ENCODE peak calls at places on chromosomes 13 and 19, in ten cellular contexts. I, L, Z, Q, H, A, O, D, S and F are unnamed samples.

GRCh38 chr13:26628706-26629105 is 71.2 kb downstream of the WASF3 start:
- DNase-seq in Q (no peak), I (no peak), D (peak), A (no peak), H (no peak), O (no peak), L (peak), Z (no peak), S (no peak), F (no peak)

GRCh38 chr13:32783067-32783466 is 196.8 kb downstream of the PDS5B start:
- DNase-seq in L (peak), A (no peak), O (no peak), H (no peak), D (no peak), Z (no peak), I (no peak), Q (no peak), S (no peak), F (no peak)

GRCh38 chr13:113026391-113026910 is 57.4 kb downstream of the MCF2L start:
- DNase-seq in S (no peak), Q (no peak), L (no peak), O (no peak), I (no peak), A (no peak), D (no peak), Z (no peak), H (no peak), F (no peak)

GRCh38 chr13:59450218-59450617 is 713.5 kb downstream of the DIAPH3 start:
- DNase-seq in D (no peak), O (no peak), S (no peak), A (no peak), L (no peak), H (no peak), Z (no peak), I (no peak), Q (no peak), F (no peak)

GRCh38 chr13:21348771-21349170 is 110.3 kb downstream of the ZDHHC20 start:
- DNase-seq in O (no peak), Q (no peak), A (no peak), D (no peak), H (no peak), S (no peak), I (no peak), L (no peak), Z (no peak), F (no peak)

GRCh38 chr13:90686438-90686837 is 661.0 kb upstream of the MIR17HG start:
- DNase-seq in D (no peak), O (no peak), I (no peak), Z (peak), Q (no peak), A (no peak), L (no peak), S (no peak), H (no peak), F (no peak)

GRCh38 chr13:30466841-30467252 is 1.1 kb upstream of the HMGB1 start:
- DNase-seq in L (peak), Z (no peak), Q (no peak), H (no peak), S (no peak), I (no peak), O (no peak), A (no peak), D (no peak), F (no peak)

GRCh38 chr19:49712397-49712859 is 21.5 kb downstream of the CPT1C start:
- DNase-seq in Z (peak), H (no peak), Q (no peak), L (no peak), O (peak), A (peak), D (peak), S (no peak), I (no peak), F (no peak)

GRCh38 chr19:46515879-46516350 is 20.2 kb upstream of the PNMA8B start:
- DNase-seq in O (no peak), I (no peak), L (peak), Z (peak), S (no peak), A (no peak), D (no peak), H (no peak), Q (no peak), F (no peak)

GRCh38 chr13:107370036-107370785 is 802.3 kb upstream of the ARGLU1 start:
- DNase-seq in L (no peak), I (no peak), D (no peak), Z (peak), Q (no peak), A (no peak), H (no peak), S (no peak), O (no peak), F (no peak)

GRCh38 chr13:38636106-38636505 is 50.8 kb upstream of the FREM2 start:
- DNase-seq in O (no peak), I (no peak), H (no peak), Q (no peak), S (no peak), L (no peak), D (no peak), A (no peak), Z (no peak), F (no peak)

GRCh38 chr13:29937379-29937778 is 87.0 kb upstream of the UBL3 start:
- DNase-seq in D (no peak), L (no peak), A (no peak), H (no peak), O (no peak), Q (no peak), S (no peak), I (no peak), Z (no peak), F (no peak)

GRCh38 chr13:41554626-41555386 is 97.5 kb downstream of the RGCC start:
- DNase-seq in Q (no peak), H (peak), O (no peak), L (no peak), D (no peak), S (no peak), A (no peak), I (no peak), Z (no peak), F (no peak)

GRCh38 chr13:113843063-113843654 is 20.7 kb downstream of the GAS6 start:
- DNase-seq in S (no peak), D (no peak), H (peak), A (peak), O (peak), Q (no peak), I (no peak), Z (no peak), L (no peak), F (no peak)

GRCh38 chr13:94344126-94344863 is 135.2 kb downstream of the DCT start:
- DNase-seq in I (no peak), S (no peak), A (no peak), L (no peak), H (no peak), D (no peak), O (no peak), Q (no peak), Z (no peak), F (no peak)

GRCh38 chr13:74674701-74675100 is 540.5 kb upstream of the KLF12 start:
- DNase-seq in A (no peak), Q (no peak), D (no peak), L (no peak), S (no peak), H (no peak), I (no peak), Z (no peak), O (no peak), F (no peak)

GRCh38 chr13:107865643-107866006 is 349.7 kb downstream of the LIG4 start:
- DNase-seq in L (no peak), S (no peak), Q (no peak), H (no peak), O (no peak), Z (no peak), D (no peak), I (no peak), A (no peak), F (no peak)

GRCh38 chr19:31066385-31066784 is 282.9 kb downstream of the TSHZ3 start:
- DNase-seq in O (no peak), A (no peak), D (no peak), S (no peak), Z (peak), H (no peak), L (no peak), Q (no peak), I (no peak), F (no peak)

GRCh38 chr13:23567792-23568480 is 2.3 kb upstream of the TNFRSF19 start:
- DNase-seq in D (no peak), Z (no peak), I (no peak), A (no peak), S (no peak), L (no peak), H (no peak), O (no peak), Q (no peak), F (no peak)

GRCh38 chr19:3682741-3683404 is 17.4 kb downstream of the PIP5K1C start:
- DNase-seq in O (no peak), Q (no peak), S (no peak), Z (no peak), H (no peak), L (no peak), D (no peak), A (no peak), I (no peak), F (no peak)

GRCh38 chr19:6017576-6017975 is 39.6 kb upstream of the RANBP3 start:
- DNase-seq in S (no peak), D (no peak), Z (no peak), Q (no peak), I (no peak), H (peak), A (peak), O (no peak), L (no peak), F (no peak)

GRCh38 chr13:32511482-32511881 is 27.1 kb downstream of the N4BP2L2 start:
- DNase-seq in L (no peak), S (no peak), O (no peak), I (no peak), H (no peak), A (no peak), D (no peak), Q (no peak), Z (no peak), F (no peak)

GRCh38 chr13:98976941-98977340 is 923 bp downstream of the DOCK9 start:
- DNase-seq in Z (no peak), D (no peak), I (no peak), L (no peak), O (no peak), H (no peak), S (no peak), A (no peak), Q (no peak), F (no peak)

GRCh38 chr19:18291590-18292459 is 10.4 kb upstream of the JUND start:
- DNase-seq in I (peak), L (peak), A (peak), H (peak), Z (peak), O (peak), D (peak), S (peak), Q (peak), F (peak)

GRCh38 chr13:19737844-19738557 is 44.7 kb downstream of the PSPC1 start:
- DNase-seq in Z (no peak), O (no peak), Q (no peak), L (no peak), I (no peak), H (no peak), S (no peak), D (no peak), A (no peak), F (no peak)

GRCh38 chr13:26468203-26468602 is 89.3 kb upstream of the WASF3 start:
- DNase-seq in D (no peak), I (no peak), O (no peak), L (no peak), Q (no peak), H (no peak), Z (no peak), S (no peak), A (no peak), F (no peak)

GRCh38 chr13:100550433-100550832 is 38.2 kb downstream of the GGACT start:
- DNase-seq in H (no peak), I (no peak), L (no peak), S (no peak), D (no peak), Q (no peak), O (peak), Z (no peak), A (peak), F (peak)

GRCh38 chr13:39870197-39870746 is 214.8 kb downstream of the COG6 start:
- DNase-seq in Q (no peak), S (no peak), Z (no peak), L (no peak), D (no peak), H (no peak), O (no peak), A (no peak), I (no peak), F (no peak)

GRCh38 chr19:5011476-5012238 is 42.7 kb downstream of the KDM4B start:
- DNase-seq in D (no peak), Z (no peak), I (no peak), L (no peak), Q (no peak), H (no peak), A (no peak), S (no peak), O (no peak), F (no peak)

GRCh38 chr19:39643591-39643990 is 12.1 kb upstream of the LGALS16 start:
- DNase-seq in L (no peak), O (no peak), D (no peak), Q (no peak), Z (no peak), I (no peak), S (no peak), H (no peak), A (no peak), F (no peak)

GRCh38 chr13:74080762-74081161 is 53.4 kb downstream of the KLF12 start:
- DNase-seq in Q (no peak), Z (no peak), O (no peak), I (no peak), L (no peak), H (no peak), A (no peak), D (no peak), S (no peak), F (no peak)

GRCh38 chr13:43284162-43284561 is 260.8 kb downstream of the DNAJC15 start:
- DNase-seq in L (no peak), O (no peak), A (no peak), H (no peak), Z (peak), D (no peak), Q (no peak), I (no peak), S (no peak), F (no peak)

GRCh38 chr19:33784432-33784831 is 12.2 kb upstream of the KCTD15 start:
- DNase-seq in L (no peak), Q (no peak), I (no peak), A (no peak), O (no peak), Z (no peak), H (no peak), S (no peak), D (no peak), F (no peak)

GRCh38 chr19:40633207-40633606 is 32.0 kb downstream of the LTBP4 start:
- DNase-seq in S (no peak), A (no peak), O (no peak), Q (no peak), D (no peak), L (no peak), I (no peak), H (no peak), Z (no peak), F (no peak)

GRCh38 chr13:40498461-40498860 is 168.0 kb downstream of the FOXO1 start:
- DNase-seq in S (no peak), H (no peak), I (no peak), Z (no peak), Q (no peak), D (no peak), A (no peak), O (no peak), L (no peak), F (no peak)

GRCh38 chr13:40228981-40229380 is 437.5 kb downstream of the FOXO1 start:
- DNase-seq in S (no peak), D (no peak), Z (no peak), Q (no peak), O (no peak), L (no peak), I (no peak), H (no peak), A (no peak), F (no peak)

GRCh38 chr13:78382946-78383542 is 220.3 kb downstream of the POU4F1 start:
- DNase-seq in L (no peak), A (no peak), Q (no peak), Z (no peak), I (no peak), D (no peak), H (no peak), O (peak), S (no peak), F (no peak)

GRCh38 chr13:77056382-77056781 is 29.4 kb upstream of the FBXL3 start:
- DNase-seq in I (no peak), Z (no peak), Q (no peak), O (no peak), A (no peak), D (no peak), H (no peak), L (no peak), S (no peak), F (no peak)

GRCh38 chr13:113851480-113851803 is 12.4 kb downstream of the GAS6 start:
- DNase-seq in H (no peak), I (no peak), A (no peak), O (no peak), Q (no peak), Z (no peak), L (no peak), S (no peak), D (no peak), F (no peak)

GRCh38 chr13:45403081-45403480 is 15.1 kb downstream of the SLC25A30 start:
- DNase-seq in D (no peak), H (no peak), S (no peak), Q (no peak), Z (no peak), A (no peak), I (no peak), O (no peak), L (no peak), F (no peak)
- H3K27ac ChIP-seq in D (no peak), H (no peak), S (no peak), Q (no peak), Z (no peak), A (peak), I (no peak), O (peak), L (no peak), F (no peak)

GRCh38 chr19:2329528-2329927 is 1.0 kb downstream of the SPPL2B start:
- DNase-seq in H (no peak), D (no peak), O (no peak), Q (no peak), S (no peak), L (no peak), I (no peak), A (no peak), Z (no peak), F (no peak)
- H3K27ac ChIP-seq in H (no peak), D (peak), O (no peak), Q (no peak), S (peak), L (peak), I (peak), A (peak), Z (peak), F (no peak)

GRCh38 chr19:38374332-38375097 is at the start of gene PSMD8:
- DNase-seq in I (peak), L (peak), Q (peak), S (peak), O (peak), D (peak), Z (peak), A (peak), H (peak), F (peak)
- H3K27ac ChIP-seq in I (peak), L (peak), Q (peak), S (peak), O (peak), D (peak), Z (peak), A (peak), H (peak), F (peak)

GRCh38 chr13:97720881-97721280 is 232.6 kb upstream of the IPO5 start:
- DNase-seq in S (no peak), O (no peak), H (no peak), Z (no peak), L (no peak), A (no peak), D (no peak), Q (no peak), I (no peak), F (no peak)
- H3K27ac ChIP-seq in S (no peak), O (no peak), H (no peak), Z (no peak), L (no peak), A (no peak), D (no peak), Q (no peak), I (no peak), F (no peak)

GRCh38 chr19:13019330-13019729 is 24.1 kb downstream of the NFIX start:
- DNase-seq in A (no peak), S (no peak), Z (no peak), H (no peak), D (no peak), I (no peak), Q (no peak), O (no peak), L (no peak), F (no peak)

GRCh38 chr19:13017306-13018036 is 22.2 kb downstream of the NFIX start:
- DNase-seq in A (no peak), L (no peak), Q (no peak), O (no peak), H (no peak), S (no peak), I (no peak), Z (no peak), D (no peak), F (no peak)

GRCh38 chr19:13016628-13017305 is 21.5 kb downstream of the NFIX start:
- DNase-seq in Z (no peak), H (no peak), O (no peak), L (no peak), D (no peak), A (no peak), I (no peak), S (no peak), Q (no peak), F (no peak)

GRCh38 chr19:13020002-13020414 is 24.7 kb downstream of the NFIX start:
- DNase-seq in H (no peak), I (no peak), Q (no peak), D (no peak), S (no peak), O (no peak), Z (no peak), L (no peak), A (no peak), F (no peak)

GRCh38 chr19:13018037-13018914 is 23.0 kb downstream of the NFIX start:
- DNase-seq in S (peak), D (peak), Z (no peak), O (peak), A (peak), H (no peak), L (no peak), Q (no peak), I (no peak), F (peak)
- H3K27ac ChIP-seq in S (peak), D (peak), Z (peak), O (peak), A (peak), H (peak), L (no peak), Q (no peak), I (peak), F (peak)

DNA sequence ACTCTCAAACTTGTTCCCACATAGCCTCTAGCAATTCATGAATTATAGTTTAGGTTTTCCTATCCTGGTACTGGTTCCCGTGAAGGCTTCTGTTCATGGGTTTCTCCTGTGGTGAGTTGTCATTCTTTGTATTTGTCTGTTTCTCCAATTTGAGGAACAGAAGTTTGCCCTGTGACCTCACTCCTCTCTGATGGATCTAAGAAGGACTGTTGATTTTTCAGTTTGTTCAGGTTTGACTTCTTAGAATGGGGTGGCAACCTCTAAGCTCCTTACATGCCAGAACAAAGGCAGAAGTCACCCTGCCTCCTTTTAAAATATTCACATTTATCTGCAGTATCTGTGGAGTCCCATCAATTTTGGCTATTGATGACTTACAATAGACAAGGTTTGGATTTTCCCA is 354.0 kb downstream of the SPRY2 start:
- DNase-seq in A (no peak), H (no peak), L (no peak), O (no peak), D (no peak), S (no peak), Q (no peak), I (no peak), Z (no peak), F (no peak)
- H3K27ac ChIP-seq in A (no peak), H (no peak), L (no peak), O (no peak), D (peak), S (no peak), Q (no peak), I (no peak), Z (no peak), F (no peak)

GRCh38 chr19:55256562-55257460 is 2.0 kb downstream of the PPP6R1 start:
- DNase-seq in A (peak), S (no peak), Z (no peak), O (no peak), H (peak), I (no peak), L (no peak), Q (no peak), D (no peak), F (no peak)
- H3K27ac ChIP-seq in A (no peak), S (no peak), Z (peak), O (peak), H (peak), I (peak), L (peak), Q (peak), D (peak), F (no peak)

GRCh38 chr19:1162404-1163282 is 11.4 kb downstream of the SBNO2 start:
- DNase-seq in I (no peak), D (no peak), A (no peak), O (no peak), S (no peak), Q (no peak), Z (no peak), L (no peak), H (peak), F (no peak)

GRCh38 chr19:1163934-1164683 is 10.0 kb downstream of the SBNO2 start:
- DNase-seq in S (no peak), I (no peak), H (peak), Z (no peak), A (peak), L (no peak), D (no peak), Q (no peak), O (no peak), F (no peak)

GRCh38 chr19:1164684-1165531 is 9.2 kb downstream of the SBNO2 start:
- DNase-seq in A (peak), S (peak), L (no peak), D (no peak), Z (no peak), H (peak), O (no peak), I (no peak), Q (no peak), F (no peak)

GRCh38 chr19:1161716-1162115 is 12.4 kb downstream of the SBNO2 start:
- DNase-seq in H (no peak), L (no peak), O (no peak), S (peak), D (peak), A (peak), Z (peak), Q (no peak), I (no peak), F (no peak)

GRCh38 chr19:1163283-1163933 is 10.7 kb downstream of the SBNO2 start:
- DNase-seq in I (no peak), Q (no peak), D (no peak), Z (no peak), L (no peak), O (peak), H (peak), S (no peak), A (peak), F (no peak)
- H3K27ac ChIP-seq in I (no peak), Q (no peak), D (no peak), Z (peak), L (no peak), O (peak), H (peak), S (no peak), A (peak), F (no peak)